ENCODE peak calls at places on chromosomes 7 and 10, in five cellular contexts. L is activated CD4-positive, alpha-beta T cell treated with anti-CD3 and anti-CD28 coated beads, Interleukin-2, amount 10 ng/mL, durations not matched to agents 7 days and 5 days; S is occipital lobe; W is cardiac fibroblast; D is memory B cell. F is an unnamed sample.

GRCh38 chr7:116327135-116327534 is 116.8 kb downstream of the TES start:
- DNase-seq in L (no peak), D (no peak), W (no peak), S (no peak), F (no peak)

GRCh38 chr10:75202321-75203096 is 8.1 kb upstream of the VDAC2 start:
- DNase-seq in L (no peak), D (no peak), S (no peak), W (peak), F (no peak)

GRCh38 chr7:39410582-39410981 is 155.6 kb upstream of the YAE1 start:
- DNase-seq in W (peak), L (no peak), S (no peak), D (no peak), F (no peak)

GRCh38 chr10:52488606-52489485 is 174.8 kb downstream of the DKK1 start:
- DNase-seq in S (no peak), L (no peak), D (no peak), W (peak), F (peak)

GRCh38 chr10:18368681-18369080 is 228.5 kb downstream of the CACNB2 start:
- DNase-seq in D (no peak), W (peak), S (no peak), L (no peak), F (no peak)

GRCh38 chr7:5636914-5637313 is 144.5 kb downstream of the RNF216 start:
- DNase-seq in D (no peak), S (peak), W (peak), L (no peak), F (no peak)

GRCh38 chr10:129962092-129962494 is 2.0 kb downstream of the EBF3 start:
- DNase-seq in W (peak), S (no peak), L (no peak), D (no peak), F (no peak)

GRCh38 chr10:132784582-132785432 is 1.1 kb downstream of the NKX6-2 start:
- DNase-seq in D (no peak), W (no peak), S (no peak), L (no peak), F (no peak)

GRCh38 chr7:128909605-128910568 is 622 bp downstream of the KCP start:
- DNase-seq in L (no peak), S (no peak), D (no peak), W (peak), F (no peak)

GRCh38 chr10:117942261-117942660 is 104.5 kb downstream of the RAB11FIP2 start:
- DNase-seq in L (no peak), S (no peak), D (no peak), W (no peak), F (no peak)

GRCh38 chr10:132458071-132458594 is 61.1 kb downstream of the PWWP2B start:
- DNase-seq in D (no peak), W (no peak), S (no peak), L (no peak), F (no peak)

GRCh38 chr7:13827716-13828115 is 161.8 kb downstream of the ETV1 start:
- DNase-seq in S (no peak), D (no peak), W (peak), L (no peak), F (no peak)

GRCh38 chr7:128236924-128237586 is 4.0 kb upstream of the LEP start:
- DNase-seq in S (no peak), D (no peak), L (peak), W (peak), F (peak)

GRCh38 chr7:65955718-65956117 is 26.3 kb downstream of the GUSB start:
- DNase-seq in D (no peak), L (no peak), S (no peak), W (no peak), F (no peak)

GRCh38 chr10:130232361-130233360 is 96.5 kb downstream of the GLRX3 start:
- DNase-seq in W (no peak), L (no peak), D (no peak), S (no peak), F (no peak)

GRCh38 chr7:107345898-107346297 is 124.0 kb upstream of the GPR22 start:
- DNase-seq in D (no peak), W (no peak), S (no peak), L (no peak), F (no peak)

GRCh38 chr7:55481126-55481525 is 91.2 kb downstream of the VOPP1 start:
- DNase-seq in L (no peak), S (no peak), W (no peak), D (no peak), F (no peak)

GRCh38 chr7:116988363-116988989 is 35.2 kb downstream of the ST7 start:
- DNase-seq in D (no peak), W (no peak), S (no peak), L (no peak), F (no peak)

GRCh38 chr7:149011491-149011890 is 16.8 kb downstream of the PDIA4 start:
- DNase-seq in D (no peak), L (no peak), S (no peak), W (no peak), F (no peak)

GRCh38 chr10:119135517-119135890 is 30.0 kb downstream of the SFXN4 start:
- DNase-seq in D (no peak), W (peak), S (no peak), L (no peak), F (no peak)

GRCh38 chr7:52959336-52959735 is 76.1 kb upstream of the POM121L12 start:
- DNase-seq in S (no peak), W (no peak), D (no peak), L (no peak), F (no peak)

GRCh38 chr7:22582860-22583640 is 83.1 kb upstream of the STEAP1B start:
- DNase-seq in W (peak), S (no peak), D (no peak), L (no peak), F (no peak)

GRCh38 chr7:105916603-105917002 is 40.2 kb upstream of the ATXN7L1 start:
- DNase-seq in D (no peak), S (no peak), W (peak), L (no peak), F (no peak)

GRCh38 chr10:3512263-3512662 is 272.7 kb downstream of the KLF6 start:
- DNase-seq in L (no peak), D (no peak), W (no peak), S (no peak), F (no peak)

GRCh38 chr10:43231523-43232078 is 35.3 kb downstream of the RASGEF1A start:
- DNase-seq in S (no peak), D (no peak), W (no peak), L (peak), F (peak)

GRCh38 chr10:26156019-26156418 is 60.6 kb upstream of the GAD2 start:
- DNase-seq in W (no peak), L (no peak), S (no peak), D (no peak), F (no peak)

GRCh38 chr7:121994625-121995410 is 121.9 kb downstream of the PTPRZ1 start:
- DNase-seq in W (peak), L (peak), S (peak), D (peak), F (no peak)

GRCh38 chr7:98395951-98396350 is 4.9 kb downstream of the BAIAP2L1 start:
- DNase-seq in S (no peak), D (no peak), L (no peak), W (no peak), F (no peak)

GRCh38 chr7:79361214-79361613 is 92.3 kb downstream of the MAGI2 start:
- DNase-seq in W (no peak), S (no peak), D (no peak), L (no peak), F (no peak)

GRCh38 chr7:50342616-50343114 is 38.1 kb downstream of the IKZF1 start:
- DNase-seq in W (peak), L (peak), D (no peak), S (no peak), F (peak)

GRCh38 chr10:107952649-107953589 is 788.4 kb upstream of the SORCS1 start:
- DNase-seq in W (no peak), S (no peak), L (no peak), D (no peak), F (no peak)